ENCODE peak calls at places on chromosomes 5 and 9, in ten cellular contexts. One of them, this sample, is unnamed.

GRCh38 chr9:37715260-37715659 is 38.3 kb upstream of the TRMT10B start:
- DNase-seq in NCI-H2081: no peak
- DNase-seq in dorsolateral prefrontal cortex: no peak
- DNase-seq in left cardiac atrium: no peak
- DNase-seq in stimulated activated CD4-positive, alpha-beta T cell treated with anti-CD3 and anti-CD28 coated beads, TNF-alpha, amount 100 ng/mL, for 24 hours: no peak
- DNase-seq in SK-N-SH: no peak
- DNase-seq in neural crest cell: no peak
- DNase-seq in NCI-H1436 treated with DMSO at 0.1 percent for 48 hours: no peak
- DNase-seq in hypothalamus: no peak
- DNase-seq in NCI-H774: no peak
- DNase-seq in this sample: no peak

GRCh38 chr5:77970891-77971290 is 194.8 kb upstream of the TBCA start:
- DNase-seq in hypothalamus: no peak
- DNase-seq in NCI-H2081: no peak
- DNase-seq in stimulated activated CD4-positive, alpha-beta T cell treated with anti-CD3 and anti-CD28 coated beads, TNF-alpha, amount 100 ng/mL, for 24 hours: no peak
- DNase-seq in SK-N-SH: no peak
- DNase-seq in NCI-H1436 treated with DMSO at 0.1 percent for 48 hours: no peak
- DNase-seq in neural crest cell: no peak
- DNase-seq in left cardiac atrium: no peak
- DNase-seq in NCI-H774: no peak
- DNase-seq in dorsolateral prefrontal cortex: no peak
- DNase-seq in this sample: no peak

GRCh38 chr5:137304227-137304874 is 194.8 kb downstream of the SPOCK1 start:
- DNase-seq in neural crest cell: no peak
- DNase-seq in NCI-H774: peak; percentile 92
- DNase-seq in stimulated activated CD4-positive, alpha-beta T cell treated with anti-CD3 and anti-CD28 coated beads, TNF-alpha, amount 100 ng/mL, for 24 hours: no peak
- DNase-seq in SK-N-SH: no peak
- DNase-seq in dorsolateral prefrontal cortex: peak; percentile 41
- DNase-seq in NCI-H1436 treated with DMSO at 0.1 percent for 48 hours: peak; percentile 16
- DNase-seq in NCI-H2081: peak; percentile 69
- DNase-seq in hypothalamus: no peak
- DNase-seq in left cardiac atrium: peak; percentile 40
- DNase-seq in this sample: no peak

GRCh38 chr9:517993-518392 is 303.3 kb downstream of the DOCK8 start:
- DNase-seq in dorsolateral prefrontal cortex: no peak
- DNase-seq in NCI-H1436 treated with DMSO at 0.1 percent for 48 hours: no peak
- DNase-seq in neural crest cell: no peak
- DNase-seq in NCI-H2081: no peak
- DNase-seq in hypothalamus: no peak
- DNase-seq in SK-N-SH: no peak
- DNase-seq in NCI-H774: no peak
- DNase-seq in left cardiac atrium: no peak
- DNase-seq in stimulated activated CD4-positive, alpha-beta T cell treated with anti-CD3 and anti-CD28 coated beads, TNF-alpha, amount 100 ng/mL, for 24 hours: no peak
- DNase-seq in this sample: no peak

GRCh38 chr9:96139592-96140251 is 162.3 kb downstream of the HSD17B3 start:
- DNase-seq in stimulated activated CD4-positive, alpha-beta T cell treated with anti-CD3 and anti-CD28 coated beads, TNF-alpha, amount 100 ng/mL, for 24 hours: no peak
- DNase-seq in SK-N-SH: peak; percentile 71
- DNase-seq in NCI-H1436 treated with DMSO at 0.1 percent for 48 hours: no peak
- DNase-seq in NCI-H774: no peak
- DNase-seq in NCI-H2081: peak; percentile 90
- DNase-seq in left cardiac atrium: peak; percentile 51
- DNase-seq in hypothalamus: no peak
- DNase-seq in dorsolateral prefrontal cortex: peak; percentile 50
- DNase-seq in neural crest cell: no peak
- DNase-seq in this sample: no peak

GRCh38 chr9:127968717-127969383 is 11.9 kb downstream of the EEIG1 start:
- DNase-seq in SK-N-SH: peak; percentile 51
- DNase-seq in NCI-H774: no peak
- DNase-seq in neural crest cell: no peak
- DNase-seq in NCI-H1436 treated with DMSO at 0.1 percent for 48 hours: no peak
- DNase-seq in NCI-H2081: peak; percentile 63
- DNase-seq in dorsolateral prefrontal cortex: peak; percentile 80
- DNase-seq in stimulated activated CD4-positive, alpha-beta T cell treated with anti-CD3 and anti-CD28 coated beads, TNF-alpha, amount 100 ng/mL, for 24 hours: no peak
- DNase-seq in left cardiac atrium: peak; percentile 70
- DNase-seq in hypothalamus: peak; percentile 62
- DNase-seq in this sample: no peak

GRCh38 chr5:135645336-135645735 is 66.5 kb upstream of the CXCL14 start:
- DNase-seq in neural crest cell: no peak
- DNase-seq in stimulated activated CD4-positive, alpha-beta T cell treated with anti-CD3 and anti-CD28 coated beads, TNF-alpha, amount 100 ng/mL, for 24 hours: no peak
- DNase-seq in dorsolateral prefrontal cortex: no peak
- DNase-seq in NCI-H774: no peak
- DNase-seq in SK-N-SH: no peak
- DNase-seq in left cardiac atrium: peak; percentile 31
- DNase-seq in NCI-H1436 treated with DMSO at 0.1 percent for 48 hours: no peak
- DNase-seq in NCI-H2081: no peak
- DNase-seq in hypothalamus: no peak
- DNase-seq in this sample: no peak

GRCh38 chr9:92501671-92502393 is 19.5 kb upstream of the ASPN start:
- DNase-seq in NCI-H1436 treated with DMSO at 0.1 percent for 48 hours: no peak
- DNase-seq in left cardiac atrium: peak; percentile 47
- DNase-seq in neural crest cell: no peak
- DNase-seq in stimulated activated CD4-positive, alpha-beta T cell treated with anti-CD3 and anti-CD28 coated beads, TNF-alpha, amount 100 ng/mL, for 24 hours: no peak
- DNase-seq in NCI-H774: peak; percentile 19
- DNase-seq in NCI-H2081: no peak
- DNase-seq in dorsolateral prefrontal cortex: no peak
- DNase-seq in hypothalamus: no peak
- DNase-seq in SK-N-SH: peak; percentile 37
- DNase-seq in this sample: no peak

GRCh38 chr9:115209601-115210306 is 91.8 kb upstream of the TNC start:
- DNase-seq in NCI-H774: no peak
- DNase-seq in neural crest cell: no peak
- DNase-seq in stimulated activated CD4-positive, alpha-beta T cell treated with anti-CD3 and anti-CD28 coated beads, TNF-alpha, amount 100 ng/mL, for 24 hours: no peak
- DNase-seq in SK-N-SH: no peak
- DNase-seq in hypothalamus: no peak
- DNase-seq in NCI-H2081: no peak
- DNase-seq in left cardiac atrium: no peak
- DNase-seq in dorsolateral prefrontal cortex: no peak
- DNase-seq in NCI-H1436 treated with DMSO at 0.1 percent for 48 hours: no peak
- DNase-seq in this sample: no peak

GRCh38 chr9:135501261-135502167 is 1.0 kb downstream of the MRPS2 start:
- DNase-seq in stimulated activated CD4-positive, alpha-beta T cell treated with anti-CD3 and anti-CD28 coated beads, TNF-alpha, amount 100 ng/mL, for 24 hours: no peak
- DNase-seq in neural crest cell: no peak
- DNase-seq in hypothalamus: no peak
- DNase-seq in NCI-H2081: peak; percentile 48
- DNase-seq in dorsolateral prefrontal cortex: no peak
- DNase-seq in NCI-H774: no peak
- DNase-seq in left cardiac atrium: peak; percentile 54
- DNase-seq in NCI-H1436 treated with DMSO at 0.1 percent for 48 hours: no peak
- DNase-seq in SK-N-SH: peak; percentile 90
- DNase-seq in this sample: no peak

GRCh38 chr5:149838881-149839739 is 105.5 kb downstream of the PDE6A start:
- DNase-seq in NCI-H2081: no peak
- DNase-seq in stimulated activated CD4-positive, alpha-beta T cell treated with anti-CD3 and anti-CD28 coated beads, TNF-alpha, amount 100 ng/mL, for 24 hours: no peak
- DNase-seq in NCI-H774: no peak
- DNase-seq in SK-N-SH: no peak
- DNase-seq in dorsolateral prefrontal cortex: no peak
- DNase-seq in left cardiac atrium: no peak
- DNase-seq in neural crest cell: no peak
- DNase-seq in hypothalamus: no peak
- DNase-seq in NCI-H1436 treated with DMSO at 0.1 percent for 48 hours: no peak
- DNase-seq in this sample: no peak